ENCODE peak calls at places on chromosomes 11 and 22, in seven cellular contexts. A is fibroblast of lung, H is endodermal cell, I is PC-9, L is mammary epithelial cell, S is brain microvascular endothelial cell, G is thoracic aorta. J is an unnamed sample.

GRCh38 chr22:32701021-32701420 is 100.5 kb upstream of the TIMP3 start:
- DNase-seq in A (peak), H (no peak), I (peak), L (peak), S (no peak), G (no peak), J (no peak)

GRCh38 chr11:66936326-66936725 is 21.9 kb downstream of the PC start:
- DNase-seq in A (peak), H (no peak), I (peak), L (peak), S (peak), G (no peak), J (no peak)

GRCh38 chr22:30754971-30755759 is 60.5 kb downstream of the OSBP2 start:
- DNase-seq in A (peak), H (peak), I (peak), L (peak), S (peak), G (no peak), J (peak)

GRCh38 chr22:26502688-26503561 is 9.3 kb downstream of the TFIP11 start:
- DNase-seq in A (peak), H (peak), I (no peak), L (peak), S (peak), G (no peak), J (no peak)

GRCh38 chr11:12285811-12286222 is 91.6 kb upstream of the PARVA start:
- DNase-seq in A (peak), H (no peak), I (no peak), L (no peak), S (peak), G (no peak), J (no peak)

GRCh38 chr11:105156720-105157119 is 17.2 kb upstream of the CARD18 start:
- DNase-seq in A (no peak), H (no peak), I (no peak), L (no peak), S (no peak), G (no peak), J (no peak)

GRCh38 chr22:43378011-43378704 is 33.7 kb upstream of the MPPED1 start:
- DNase-seq in A (peak), H (peak), I (no peak), L (no peak), S (peak), G (no peak), J (no peak)

GRCh38 chr11:86594746-86595145 is 77.7 kb downstream of the ME3 start:
- DNase-seq in A (peak), H (no peak), I (no peak), L (peak), S (peak), G (no peak), J (peak)

GRCh38 chr11:7473702-7474101 is 11.6 kb upstream of the OLFML1 start:
- DNase-seq in A (no peak), H (no peak), I (no peak), L (no peak), S (no peak), G (no peak), J (no peak)

GRCh38 chr22:36755316-36755715 is 20.6 kb downstream of the IFT27 start:
- DNase-seq in A (no peak), H (peak), I (no peak), L (no peak), S (no peak), G (no peak), J (no peak)

GRCh38 chr11:45167283-45167682 is 20.8 kb downstream of the PRDM11 start:
- DNase-seq in A (no peak), H (no peak), I (no peak), L (no peak), S (no peak), G (no peak), J (no peak)

GRCh38 chr11:115207166-115207591 is 297.0 kb downstream of the CADM1 start:
- DNase-seq in A (no peak), H (no peak), I (no peak), L (no peak), S (no peak), G (no peak), J (no peak)

DNA sequence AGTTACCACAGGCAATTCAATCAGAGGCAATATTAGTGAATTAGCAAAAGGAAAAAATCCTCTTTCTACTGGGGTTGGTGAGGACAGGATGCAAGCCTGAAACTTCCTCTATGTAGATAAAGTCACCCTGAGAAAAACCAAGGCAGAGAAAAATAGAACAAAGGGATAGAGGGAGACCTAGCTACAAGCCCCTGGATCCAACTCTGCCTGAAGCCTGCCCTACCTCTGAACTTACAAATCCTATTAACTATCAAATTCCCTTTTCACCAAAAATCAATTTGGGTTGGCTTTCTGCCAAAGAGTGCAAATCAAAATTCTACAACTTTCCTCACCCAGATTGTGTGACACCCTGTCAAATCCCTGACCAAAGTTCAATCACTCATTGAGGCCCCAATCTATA is 161.3 kb downstream of the LARGE1 start:
- DNase-seq in A (no peak), H (no peak), I (no peak), L (no peak), S (no peak), G (no peak), J (no peak)
- H3K27ac ChIP-seq in A (no peak), H (no peak), I (no peak), L (no peak), S (no peak), G (no peak), J (no peak)

GRCh38 chr11:101390539-101390938 is 193.3 kb downstream of the TRPC6 start:
- DNase-seq in A (no peak), H (no peak), I (no peak), L (no peak), S (peak), G (no peak), J (no peak)
- TF ChIP-seq CTCF in A (no peak), H (peak), I (peak), L (peak), S (peak), G (peak), J (peak)

DNA sequence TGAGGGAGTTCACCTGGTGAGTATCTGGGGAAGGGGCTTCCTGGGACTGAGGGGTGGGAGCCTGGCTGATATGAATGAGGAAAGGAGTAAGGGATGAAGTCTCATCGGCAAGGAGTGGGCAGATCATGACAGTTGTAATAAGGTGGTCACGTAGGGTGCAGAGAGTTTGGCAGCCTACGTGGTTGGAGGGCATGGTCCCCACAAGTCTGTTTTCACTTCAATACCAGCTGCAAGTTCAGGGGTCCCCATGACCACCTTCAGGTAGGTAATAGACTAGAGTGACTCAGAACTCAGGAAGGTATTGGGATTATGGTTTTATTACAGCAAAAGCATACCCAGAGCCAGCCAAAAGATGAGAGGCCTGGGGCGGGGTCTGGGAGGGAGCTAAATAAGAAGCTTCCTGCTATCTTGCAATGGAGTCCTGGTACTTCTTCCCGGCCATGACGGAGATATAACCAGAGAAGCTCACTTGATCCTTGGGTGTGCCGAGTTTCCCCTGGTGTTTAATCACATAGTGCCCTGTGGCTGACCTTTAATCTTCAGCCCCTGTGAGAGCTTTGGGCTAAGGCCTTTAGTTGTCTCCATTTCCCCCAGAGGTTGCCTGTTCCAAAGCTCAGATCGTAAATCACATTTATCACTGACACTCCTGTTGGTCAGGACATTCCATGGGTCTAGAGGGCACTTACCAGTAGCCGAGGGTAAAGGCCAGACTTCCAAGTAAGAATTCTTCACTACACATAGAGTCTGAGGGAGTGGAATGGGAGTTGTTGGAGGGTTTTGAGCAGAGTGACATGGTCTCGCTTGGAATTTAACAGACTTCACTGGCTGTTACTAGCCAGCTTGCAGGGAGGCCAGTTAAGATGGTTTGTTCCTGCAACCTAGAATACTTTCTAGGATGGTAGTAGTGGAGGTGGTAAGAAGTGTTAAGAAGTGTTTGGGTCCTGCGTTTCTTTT is 9.1 kb downstream of the SLC3A2 start:
- DNase-seq in A (no peak), H (peak), I (peak), L (no peak), S (no peak), G (no peak), J (peak)
- H3K27ac ChIP-seq in A (no peak), H (peak), I (peak), L (no peak), S (no peak), G (no peak), J (peak)

GRCh38 chr11:8729837-8730696 is 47.5 kb downstream of the RPL27A start:
- DNase-seq in A (no peak), H (peak), I (no peak), L (no peak), S (no peak), G (no peak), J (no peak)
- TF ChIP-seq CTCF in A (no peak), H (peak), I (no peak), L (no peak), S (peak), G (no peak), J (no peak)